ENCODE peak calls at places on chromosomes 6 and 20, in seven cellular contexts. H is EL, C is GM06990, T is hepatic stellate cell, M is T-helper 2 cell, E is NCI-H1105 treated with DMSO at 0.1 percent for 48 hours, D is A172. R is an unnamed sample.

GRCh38 chr6:143346004-143346403 is 104.5 kb downstream of the ADAT2 start:
- DNase-seq in H (no peak), C (no peak), T (no peak), M (no peak), E (no peak), D (no peak), R (no peak)

GRCh38 chr20:48582361-48582991 is 245.3 kb downstream of the PREX1 start:
- DNase-seq in H (no peak), C (no peak), T (no peak), M (no peak), E (no peak), D (no peak), R (no peak)

GRCh38 chr20:10637563-10637962 is 36.2 kb downstream of the JAG1 start:
- DNase-seq in H (no peak), C (no peak), T (no peak), M (no peak), E (no peak), D (no peak), R (no peak)

GRCh38 chr6:38973178-38974057 is 75.2 kb upstream of the GLP1R start:
- DNase-seq in H (peak), C (peak), T (peak), M (no peak), E (peak), D (peak), R (peak)

GRCh38 chr20:62065669-62066338 is at the start of gene TAF4:
- DNase-seq in H (peak), C (peak), T (peak), M (peak), E (peak), D (peak), R (peak)

GRCh38 chr6:47335456-47335855 is 25.8 kb upstream of the TNFRSF21 start:
- DNase-seq in H (no peak), C (no peak), T (no peak), M (no peak), E (no peak), D (no peak), R (no peak)

GRCh38 chr20:25077610-25078169 is 4.3 kb downstream of the VSX1 start:
- DNase-seq in H (peak), C (no peak), T (no peak), M (no peak), E (no peak), D (no peak), R (no peak)

GRCh38 chr6:15913001-15913400 is 215.9 kb upstream of the MYLIP start:
- DNase-seq in H (no peak), C (no peak), T (no peak), M (no peak), E (no peak), D (no peak), R (no peak)

GRCh38 chr20:56683077-56683865 is 54.2 kb downstream of the TFAP2C start:
- DNase-seq in H (no peak), C (no peak), T (no peak), M (no peak), E (no peak), D (no peak), R (no peak)

GRCh38 chr6:128757961-128758360 is 125.0 kb upstream of the LAMA2 start:
- DNase-seq in H (no peak), C (no peak), T (no peak), M (no peak), E (no peak), D (no peak), R (no peak)

GRCh38 chr6:5471637-5472430 is 210.5 kb downstream of the FARS2 start:
- DNase-seq in H (no peak), C (no peak), T (no peak), M (no peak), E (peak), D (no peak), R (no peak)

GRCh38 chr6:128493877-128494276 is 26.5 kb downstream of the PTPRK start:
- DNase-seq in H (no peak), C (no peak), T (no peak), M (no peak), E (no peak), D (no peak), R (no peak)

GRCh38 chr6:148365037-148365436 is 22.4 kb downstream of the SASH1 start:
- DNase-seq in H (no peak), C (no peak), T (no peak), M (no peak), E (no peak), D (no peak), R (no peak)

GRCh38 chr20:32559753-32560380 is 25.3 kb downstream of the NOL4L start:
- DNase-seq in H (no peak), C (no peak), T (no peak), M (no peak), E (no peak), D (peak), R (no peak)

GRCh38 chr6:92710048-92710447 is 709.3 kb downstream of the EPHA7 start:
- DNase-seq in H (no peak), C (no peak), T (no peak), M (no peak), E (no peak), D (no peak), R (no peak)

GRCh38 chr6:138987299-138987642 is 782 bp downstream of the REPS1 start:
- DNase-seq in H (no peak), C (no peak), T (no peak), M (no peak), E (peak), D (no peak), R (no peak)

GRCh38 chr6:55694148-55694547 is 115.2 kb upstream of the HMGCLL1 start:
- DNase-seq in H (peak), C (no peak), T (no peak), M (no peak), E (no peak), D (peak), R (no peak)

GRCh38 chr6:148459228-148459627 is 116.6 kb downstream of the SASH1 start:
- DNase-seq in H (no peak), C (no peak), T (no peak), M (no peak), E (no peak), D (no peak), R (no peak)

GRCh38 chr6:116265081-116265829 is 11.4 kb upstream of the TSPYL4 start:
- DNase-seq in H (peak), C (no peak), T (no peak), M (no peak), E (peak), D (peak), R (no peak)

GRCh38 chr20:33203444-33203843 is 13.7 kb upstream of the BPIFA3 start:
- DNase-seq in H (no peak), C (no peak), T (no peak), M (no peak), E (no peak), D (no peak), R (no peak)